ENCODE peak calls at places on chromosomes 2 and 18, in five cellular contexts. I is fibroblast of lung, D is BJ, G is GM23338, J is mucosa of descending colon. O is an unnamed sample.
A peak's percentile ranks its signal among the peaks of the same experiment; 100 is the strongest.

GRCh38 chr18:26511339-26512071 is 36.8 kb downstream of the KCTD1 start:
- DNase-seq in I (no peak), D (no peak), G (no peak), J (no peak), O (no peak)

GRCh38 chr18:79901665-79902064 is 49.8 kb downstream of the SLC66A2 start:
- DNase-seq in I (no peak), D (no peak), G (no peak), J (no peak), O (no peak)

GRCh38 chr2:12738112-12738485 is 21.4 kb downstream of the TRIB2 start:
- DNase-seq in I (peak; percentile 82), D (no peak), G (no peak), J (no peak), O (no peak)

GRCh38 chr2:763766-764525 is 86.7 kb upstream of the TMEM18 start:
- DNase-seq in I (no peak), D (no peak), G (no peak), J (no peak), O (no peak)

GRCh38 chr2:190415794-190416729 is 7.9 kb downstream of the MFSD6 start:
- DNase-seq in I (no peak), D (no peak), G (no peak), J (no peak), O (no peak)

GRCh38 chr2:42926438-42927333 is 134.3 kb upstream of the HAAO start:
- DNase-seq in I (no peak), D (no peak), G (peak; percentile 22), J (peak; percentile 76), O (no peak)

GRCh38 chr18:79374408-79375171 is 21.1 kb upstream of the NFATC1 start:
- DNase-seq in I (no peak), D (no peak), G (no peak), J (no peak), O (no peak)

GRCh38 chr2:229920011-229920781 is 1.6 kb downstream of the TRIP12 start:
- DNase-seq in I (peak; percentile 5), D (no peak), G (no peak), J (peak; percentile 39), O (no peak)

GRCh38 chr18:65221736-65222135 is 529.1 kb upstream of the CDH7 start:
- DNase-seq in I (no peak), D (no peak), G (no peak), J (no peak), O (no peak)

GRCh38 chr18:45081579-45082181 is 401.0 kb downstream of the SETBP1 start:
- DNase-seq in I (no peak), D (no peak), G (no peak), J (no peak), O (no peak)

GRCh38 chr18:8314123-8314522 is 295.1 kb upstream of the RAB12 start:
- DNase-seq in I (no peak), D (no peak), G (no peak), J (no peak), O (no peak)

GRCh38 chr2:171161425-171162289 is 964 bp upstream of the TLK1 start:
- DNase-seq in I (no peak), D (no peak), G (no peak), J (no peak), O (no peak)

GRCh38 chr2:735670-736218 is 58.5 kb upstream of the TMEM18 start:
- DNase-seq in I (no peak), D (no peak), G (peak; percentile 64), J (no peak), O (no peak)

GRCh38 chr2:21059885-21060610 is 16.2 kb upstream of the APOB start:
- DNase-seq in I (no peak), D (no peak), G (no peak), J (no peak), O (no peak)

GRCh38 chr18:25734336-25734735 is 356.1 kb downstream of the SS18 start:
- DNase-seq in I (no peak), D (no peak), G (peak; percentile 67), J (no peak), O (no peak)

GRCh38 chr18:37199741-37200140 is 365.9 kb downstream of the CELF4 start:
- DNase-seq in I (no peak), D (no peak), G (no peak), J (no peak), O (no peak)

GRCh38 chr2:233079953-233080835 is 20.1 kb downstream of the INPP5D start:
- DNase-seq in I (no peak), D (no peak), G (no peak), J (no peak), O (no peak)

DNA sequence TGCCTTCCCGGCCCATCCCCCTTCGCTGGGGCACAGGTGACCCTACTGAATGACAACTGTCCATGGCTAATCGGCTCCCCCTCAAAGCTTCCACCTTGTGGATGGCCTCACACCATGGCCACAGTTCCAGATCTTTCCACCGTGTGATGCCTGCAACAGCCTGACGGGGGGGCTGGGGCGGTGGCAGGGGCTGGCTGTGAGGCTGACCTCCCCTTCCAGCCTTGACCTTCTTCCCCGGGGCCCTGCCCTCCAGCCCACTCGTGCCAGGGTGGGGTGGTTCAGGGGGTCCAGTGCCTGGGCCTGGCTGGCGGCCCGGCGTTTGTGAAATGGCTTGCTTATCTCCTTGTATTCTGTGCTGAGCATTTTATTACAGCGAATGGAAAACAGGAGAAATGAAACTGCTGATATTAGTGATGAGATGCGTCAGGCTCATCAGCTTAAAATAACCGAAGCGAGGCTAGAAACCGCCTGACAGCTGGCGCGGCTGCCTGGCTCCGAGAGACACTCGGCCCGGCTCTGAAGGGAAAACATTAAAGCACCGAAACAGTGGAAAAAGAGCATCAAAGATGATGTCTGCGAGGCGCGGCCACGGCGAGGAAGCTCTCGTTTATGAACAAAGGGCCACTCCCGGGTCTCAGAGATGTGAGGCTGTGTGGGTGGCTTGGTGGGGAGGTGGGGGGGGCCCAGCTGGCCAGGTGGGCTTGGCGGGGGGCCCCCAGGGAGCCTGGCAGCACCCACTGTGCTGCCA is 916 bp upstream of the PDCD1 start:
- DNase-seq in I (peak; percentile 48), D (no peak), G (no peak), J (peak; percentile 51), O (peak; percentile 65)
- TF ChIP-seq CTCF in I (peak; percentile 27), D (peak; percentile 26), G (no peak), J (peak; percentile 14), O (no peak)

DNA sequence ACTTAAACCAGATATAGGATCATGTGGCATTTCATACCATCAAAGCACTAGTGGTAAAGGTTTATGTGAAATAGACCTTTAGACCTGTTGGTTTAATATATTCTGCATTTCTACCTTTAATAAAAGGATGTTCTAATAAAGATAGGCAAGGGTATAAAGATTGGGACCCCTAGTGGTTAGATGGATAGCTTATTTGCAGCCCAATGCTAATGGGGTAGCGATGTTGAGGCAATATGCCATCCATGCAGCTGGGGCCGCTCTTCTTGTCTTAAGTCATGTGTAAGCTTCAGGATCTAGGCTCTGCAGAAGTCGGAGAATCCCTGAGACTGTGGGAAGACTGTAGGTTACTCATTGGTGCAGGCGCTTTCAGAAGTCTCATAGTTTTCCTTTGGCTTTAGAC is 114.9 kb downstream of the ICOS start:
- DNase-seq in I (no peak), D (no peak), G (peak; percentile 77), J (no peak), O (no peak)
- TF ChIP-seq CTCF in I (peak; percentile 9), D (no peak), G (peak; percentile 60), J (no peak), O (no peak)

GRCh38 chr2:102736174-102736606 is 25.6 kb upstream of the TMEM182 start:
- DNase-seq in I (peak; percentile 25), D (no peak), G (no peak), J (peak; percentile 69), O (peak; percentile 61)
- TF ChIP-seq CTCF in I (no peak), D (no peak), G (no peak), J (no peak), O (no peak)

GRCh38 chr2:119220720-119221301 is 2.8 kb upstream of the STEAP3 start:
- DNase-seq in I (no peak), D (no peak), G (no peak), J (no peak), O (no peak)

GRCh38 chr2:119216994-119217393 is 6.6 kb upstream of the STEAP3 start:
- DNase-seq in I (no peak), D (no peak), G (no peak), J (no peak), O (no peak)

GRCh38 chr2:119219873-119220272 is 3.8 kb upstream of the STEAP3 start:
- DNase-seq in I (peak; percentile 47), D (no peak), G (no peak), J (no peak), O (no peak)

GRCh38 chr2:119221609-119222008 is 2.0 kb upstream of the STEAP3 start:
- DNase-seq in I (no peak), D (no peak), G (no peak), J (no peak), O (no peak)

GRCh38 chr2:119218478-119219064 is 5.1 kb upstream of the STEAP3 start:
- DNase-seq in I (peak; percentile 81), D (no peak), G (peak; percentile 39), J (no peak), O (no peak)
- TF ChIP-seq CTCF in I (peak; percentile 34), D (peak; percentile 71), G (peak; percentile 68), J (no peak), O (no peak)

GRCh38 chr2:237614151-237614720 is 13.2 kb upstream of the LRRFIP1 start:
- DNase-seq in I (no peak), D (no peak), G (peak; percentile 92), J (no peak), O (no peak)
- TF ChIP-seq CTCF in I (no peak), D (peak; percentile 20), G (peak; percentile 80), J (no peak), O (no peak)

GRCh38 chr2:204024906-204025475 is 88.4 kb downstream of the ICOS start:
- DNase-seq in I (no peak), D (no peak), G (peak; percentile 14), J (no peak), O (no peak)

GRCh38 chr2:204023088-204023487 is 86.5 kb downstream of the ICOS start:
- DNase-seq in I (no peak), D (no peak), G (no peak), J (no peak), O (no peak)

GRCh38 chr2:204024503-204024902 is 87.9 kb downstream of the ICOS start:
- DNase-seq in I (peak; percentile 48), D (no peak), G (peak; percentile 73), J (no peak), O (no peak)

GRCh38 chr2:204027105-204027504 is 90.5 kb downstream of the ICOS start:
- DNase-seq in I (peak; percentile 15), D (no peak), G (no peak), J (no peak), O (no peak)

GRCh38 chr2:204026294-204026693 is 89.7 kb downstream of the ICOS start:
- DNase-seq in I (no peak), D (no peak), G (peak; percentile 35), J (no peak), O (no peak)
- TF ChIP-seq CTCF in I (no peak), D (peak; percentile 30), G (peak; percentile 79), J (no peak), O (no peak)

O was measured in left lung.